ENCODE peak calls at places on chromosomes 4 and X, in eight cellular contexts. One of them, this sample, is unnamed. For H3K4me1, the result is how much of the 10 kb centered on the place peaks cover.

GRCh38 chr4:157076578-157076947 is 613 bp downstream of the GLRB start:
- DNase-seq in CD4-positive, CD25-positive, alpha-beta regulatory T cell: no peak
- DNase-seq in esophagus squamous epithelium: no peak
- DNase-seq in cardiac muscle cell: no peak
- DNase-seq in psoas muscle: no peak
- DNase-seq in mammary epithelial cell: no peak
- DNase-seq in endodermal cell: peak
- DNase-seq in fibroblast of lung: no peak
- DNase-seq in this sample: no peak

GRCh38 chr4:124431663-124432192 is 280.8 kb downstream of the ANKRD50 start:
- DNase-seq in esophagus squamous epithelium: no peak
- DNase-seq in endodermal cell: no peak
- DNase-seq in cardiac muscle cell: no peak
- DNase-seq in mammary epithelial cell: no peak
- DNase-seq in CD4-positive, CD25-positive, alpha-beta regulatory T cell: no peak
- DNase-seq in psoas muscle: no peak
- DNase-seq in fibroblast of lung: peak
- DNase-seq in this sample: no peak

GRCh38 chr4:143287571-143287923 is 49.1 kb upstream of the GAB1 start:
- DNase-seq in CD4-positive, CD25-positive, alpha-beta regulatory T cell: no peak
- DNase-seq in psoas muscle: no peak
- DNase-seq in fibroblast of lung: no peak
- DNase-seq in cardiac muscle cell: no peak
- DNase-seq in endodermal cell: peak
- DNase-seq in esophagus squamous epithelium: no peak
- DNase-seq in mammary epithelial cell: no peak
- DNase-seq in this sample: no peak

GRCh38 chr4:141899541-141899940 is 263.2 kb downstream of the IL15 start:
- DNase-seq in psoas muscle: no peak
- DNase-seq in esophagus squamous epithelium: no peak
- DNase-seq in mammary epithelial cell: no peak
- DNase-seq in endodermal cell: no peak
- DNase-seq in CD4-positive, CD25-positive, alpha-beta regulatory T cell: no peak
- DNase-seq in cardiac muscle cell: peak
- DNase-seq in fibroblast of lung: no peak
- DNase-seq in this sample: no peak

GRCh38 chrX:19628006-19628575 is 112.8 kb upstream of the MAP3K15 start:
- DNase-seq in psoas muscle: no peak
- DNase-seq in mammary epithelial cell: no peak
- DNase-seq in cardiac muscle cell: no peak
- DNase-seq in fibroblast of lung: peak
- DNase-seq in esophagus squamous epithelium: no peak
- DNase-seq in endodermal cell: no peak
- DNase-seq in CD4-positive, CD25-positive, alpha-beta regulatory T cell: no peak
- DNase-seq in this sample: no peak

GRCh38 chrX:149079805-149080406 is 425.2 kb downstream of the IDS start:
- DNase-seq in mammary epithelial cell: peak
- DNase-seq in endodermal cell: no peak
- DNase-seq in CD4-positive, CD25-positive, alpha-beta regulatory T cell: no peak
- DNase-seq in cardiac muscle cell: no peak
- DNase-seq in esophagus squamous epithelium: no peak
- DNase-seq in fibroblast of lung: no peak
- DNase-seq in psoas muscle: no peak
- DNase-seq in this sample: no peak

GRCh38 chr4:109559625-109559982 is 442 bp upstream of the MCUB start:
- DNase-seq in cardiac muscle cell: peak
- DNase-seq in esophagus squamous epithelium: no peak
- DNase-seq in mammary epithelial cell: no peak
- DNase-seq in fibroblast of lung: no peak
- DNase-seq in psoas muscle: peak
- DNase-seq in endodermal cell: peak
- DNase-seq in CD4-positive, CD25-positive, alpha-beta regulatory T cell: no peak
- DNase-seq in this sample: no peak

GRCh38 chr4:184907810-184908209 is 82.0 kb upstream of the ACSL1 start:
- DNase-seq in endodermal cell: no peak
- DNase-seq in esophagus squamous epithelium: no peak
- DNase-seq in cardiac muscle cell: no peak
- DNase-seq in psoas muscle: no peak
- DNase-seq in fibroblast of lung: no peak
- DNase-seq in CD4-positive, CD25-positive, alpha-beta regulatory T cell: no peak
- DNase-seq in mammary epithelial cell: peak
- DNase-seq in this sample: no peak

GRCh38 chr4:74428278-74428677 is 16.7 kb upstream of the AREG start:
- DNase-seq in fibroblast of lung: no peak
- DNase-seq in psoas muscle: no peak
- DNase-seq in cardiac muscle cell: peak
- DNase-seq in endodermal cell: no peak
- DNase-seq in mammary epithelial cell: peak
- DNase-seq in CD4-positive, CD25-positive, alpha-beta regulatory T cell: no peak
- DNase-seq in esophagus squamous epithelium: no peak
- DNase-seq in this sample: no peak

GRCh38 chr4:40427138-40427537 is 92.0 kb downstream of the CHRNA9 start:
- DNase-seq in cardiac muscle cell: no peak
- DNase-seq in esophagus squamous epithelium: no peak
- DNase-seq in endodermal cell: no peak
- DNase-seq in fibroblast of lung: no peak
- DNase-seq in psoas muscle: no peak
- DNase-seq in CD4-positive, CD25-positive, alpha-beta regulatory T cell: no peak
- DNase-seq in mammary epithelial cell: no peak
- DNase-seq in this sample: no peak

GRCh38 chr4:123300625-123301024 is 96.0 kb upstream of the SPRY1 start:
- DNase-seq in mammary epithelial cell: no peak
- DNase-seq in cardiac muscle cell: no peak
- DNase-seq in esophagus squamous epithelium: no peak
- DNase-seq in endodermal cell: no peak
- DNase-seq in fibroblast of lung: no peak
- DNase-seq in CD4-positive, CD25-positive, alpha-beta regulatory T cell: no peak
- DNase-seq in psoas muscle: no peak
- DNase-seq in this sample: no peak
- H3K4me1 ChIP-seq in mammary epithelial cell: under half
- H3K4me1 ChIP-seq in cardiac muscle cell: under half
- H3K4me1 ChIP-seq in esophagus squamous epithelium: under half
- H3K4me1 ChIP-seq in endodermal cell: under half
- H3K4me1 ChIP-seq in fibroblast of lung: under half
- H3K4me1 ChIP-seq in CD4-positive, CD25-positive, alpha-beta regulatory T cell: under half
- H3K4me1 ChIP-seq in psoas muscle: under half
- H3K4me1 ChIP-seq in this sample: under half

GRCh38 chr4:118353452-118353851 is 649 bp upstream of the PRSS12 start:
- DNase-seq in psoas muscle: no peak
- DNase-seq in mammary epithelial cell: no peak
- DNase-seq in cardiac muscle cell: no peak
- DNase-seq in fibroblast of lung: no peak
- DNase-seq in esophagus squamous epithelium: no peak
- DNase-seq in CD4-positive, CD25-positive, alpha-beta regulatory T cell: no peak
- DNase-seq in endodermal cell: peak
- DNase-seq in this sample: no peak
- H3K4me3 ChIP-seq in psoas muscle: peak
- H3K4me3 ChIP-seq in mammary epithelial cell: peak
- H3K4me3 ChIP-seq in cardiac muscle cell: no peak
- H3K4me3 ChIP-seq in fibroblast of lung: peak
- H3K4me3 ChIP-seq in esophagus squamous epithelium: peak
- H3K4me3 ChIP-seq in CD4-positive, CD25-positive, alpha-beta regulatory T cell: no peak
- H3K4me3 ChIP-seq in endodermal cell: peak
- H3K4me3 ChIP-seq in this sample: no peak

DNA sequence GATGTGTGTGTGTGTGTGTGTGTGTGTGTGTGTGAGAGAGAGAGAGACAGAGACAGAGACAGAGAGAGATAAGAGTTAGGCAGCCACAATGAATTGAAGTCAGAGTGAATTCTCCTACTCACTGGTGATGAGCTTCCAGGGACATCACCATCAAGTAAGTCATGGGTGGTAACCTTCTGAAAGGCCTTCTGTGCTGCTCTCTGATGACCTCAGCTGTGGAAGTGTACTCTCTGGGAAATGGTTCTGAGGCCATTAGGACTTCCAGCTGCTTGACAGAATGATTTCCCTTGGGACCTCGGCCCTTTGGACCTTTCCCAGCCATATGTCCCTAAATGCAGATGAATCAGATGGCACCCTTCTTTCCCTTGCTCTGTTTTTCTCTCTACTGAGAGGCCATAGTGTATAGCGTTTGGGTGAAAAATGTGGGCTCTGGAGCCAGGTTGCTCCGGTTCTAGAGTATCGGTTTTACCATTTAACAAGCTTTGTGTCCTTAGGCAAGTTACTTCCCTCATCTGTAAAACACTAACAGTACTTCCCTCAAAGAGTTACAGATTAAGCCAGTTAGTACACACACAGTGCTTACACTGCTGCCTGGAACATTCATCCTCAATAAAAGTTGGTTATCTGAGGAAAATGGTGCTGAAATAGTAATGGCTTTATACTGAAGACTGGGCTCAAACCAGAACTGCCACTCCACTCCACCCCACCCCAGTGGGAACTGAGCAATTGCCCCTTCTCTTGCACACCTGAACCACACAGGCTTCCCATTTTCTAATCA is 7.6 kb downstream of the SEPTIN11 start:
- DNase-seq in cardiac muscle cell: no peak
- DNase-seq in esophagus squamous epithelium: no peak
- DNase-seq in fibroblast of lung: no peak
- DNase-seq in psoas muscle: no peak
- DNase-seq in endodermal cell: no peak
- DNase-seq in CD4-positive, CD25-positive, alpha-beta regulatory T cell: no peak
- DNase-seq in mammary epithelial cell: no peak
- DNase-seq in this sample: no peak
- H3K27ac ChIP-seq in cardiac muscle cell: no peak
- H3K27ac ChIP-seq in esophagus squamous epithelium: no peak
- H3K27ac ChIP-seq in fibroblast of lung: peak
- H3K27ac ChIP-seq in psoas muscle: no peak
- H3K27ac ChIP-seq in endodermal cell: no peak
- H3K27ac ChIP-seq in CD4-positive, CD25-positive, alpha-beta regulatory T cell: no peak
- H3K27ac ChIP-seq in mammary epithelial cell: no peak
- H3K27ac ChIP-seq in this sample: no peak

GRCh38 chr4:77742054-77742453 is 77.1 kb downstream of the CNOT6L start:
- DNase-seq in psoas muscle: no peak
- DNase-seq in mammary epithelial cell: peak
- DNase-seq in cardiac muscle cell: peak
- DNase-seq in endodermal cell: no peak
- DNase-seq in fibroblast of lung: no peak
- DNase-seq in esophagus squamous epithelium: no peak
- DNase-seq in CD4-positive, CD25-positive, alpha-beta regulatory T cell: no peak
- DNase-seq in this sample: no peak
- H3K4me1 ChIP-seq in psoas muscle: under half
- H3K4me1 ChIP-seq in mammary epithelial cell: under half
- H3K4me1 ChIP-seq in cardiac muscle cell: under half
- H3K4me1 ChIP-seq in endodermal cell: under half
- H3K4me1 ChIP-seq in fibroblast of lung: under half
- H3K4me1 ChIP-seq in esophagus squamous epithelium: under half
- H3K4me1 ChIP-seq in CD4-positive, CD25-positive, alpha-beta regulatory T cell: under half
- H3K4me1 ChIP-seq in this sample: under half

DNA sequence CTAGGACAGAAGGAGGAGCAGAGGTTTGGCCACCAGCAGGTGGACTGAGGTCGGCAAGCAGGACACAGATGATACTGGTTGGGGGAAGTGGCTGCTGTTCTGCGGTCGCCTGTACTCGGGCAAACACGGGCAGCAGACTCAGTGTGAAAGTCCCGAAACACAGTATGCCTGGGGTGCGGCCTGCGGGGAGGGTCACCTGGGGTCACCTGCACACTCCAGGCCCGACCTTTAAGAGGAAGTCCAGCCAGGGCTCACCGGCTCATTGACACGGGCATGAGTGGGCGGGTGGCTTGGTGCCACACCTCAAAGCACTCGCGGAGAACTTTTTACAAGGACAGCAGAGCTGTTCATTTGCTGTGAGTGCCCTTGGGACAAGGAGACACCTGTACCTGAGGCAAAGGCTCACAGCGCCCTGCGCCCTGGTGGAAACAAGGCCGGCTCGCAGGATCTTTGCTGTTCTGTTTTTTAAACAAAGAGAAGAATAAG is 71.5 kb upstream of the MXD4 start:
- DNase-seq in mammary epithelial cell: no peak
- DNase-seq in cardiac muscle cell: no peak
- DNase-seq in esophagus squamous epithelium: no peak
- DNase-seq in CD4-positive, CD25-positive, alpha-beta regulatory T cell: no peak
- DNase-seq in fibroblast of lung: peak
- DNase-seq in endodermal cell: peak
- DNase-seq in psoas muscle: no peak
- DNase-seq in this sample: no peak
- H3K4me3 ChIP-seq in mammary epithelial cell: no peak
- H3K4me3 ChIP-seq in cardiac muscle cell: no peak
- H3K4me3 ChIP-seq in esophagus squamous epithelium: no peak
- H3K4me3 ChIP-seq in CD4-positive, CD25-positive, alpha-beta regulatory T cell: no peak
- H3K4me3 ChIP-seq in fibroblast of lung: no peak
- H3K4me3 ChIP-seq in endodermal cell: no peak
- H3K4me3 ChIP-seq in psoas muscle: no peak
- H3K4me3 ChIP-seq in this sample: no peak

DNA sequence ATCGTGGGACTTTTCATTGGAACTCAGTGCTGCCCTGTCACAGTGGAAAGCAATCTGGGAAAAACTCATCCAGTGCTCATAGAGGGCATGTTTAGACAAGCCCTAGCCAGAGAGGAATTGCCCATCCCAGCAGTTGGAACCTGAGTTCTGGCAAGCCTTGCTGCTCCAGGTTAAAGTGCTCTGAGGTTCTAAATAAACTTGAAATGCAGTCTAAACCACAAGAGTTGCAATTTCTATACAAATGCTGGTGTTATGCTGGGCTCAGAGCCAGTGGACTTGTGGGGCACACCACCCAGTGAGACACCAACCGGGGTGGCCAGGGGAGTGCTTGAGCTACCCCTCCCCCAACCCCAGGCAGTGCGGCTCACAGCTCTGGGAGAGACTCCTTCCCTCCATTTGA is 142.8 kb upstream of the PPP1R2C start:
- DNase-seq in psoas muscle: no peak
- DNase-seq in mammary epithelial cell: peak
- DNase-seq in CD4-positive, CD25-positive, alpha-beta regulatory T cell: no peak
- DNase-seq in endodermal cell: no peak
- DNase-seq in cardiac muscle cell: no peak
- DNase-seq in esophagus squamous epithelium: no peak
- DNase-seq in fibroblast of lung: no peak
- DNase-seq in this sample: no peak
- H3K27ac ChIP-seq in psoas muscle: no peak
- H3K27ac ChIP-seq in mammary epithelial cell: no peak
- H3K27ac ChIP-seq in CD4-positive, CD25-positive, alpha-beta regulatory T cell: no peak
- H3K27ac ChIP-seq in endodermal cell: no peak
- H3K27ac ChIP-seq in cardiac muscle cell: no peak
- H3K27ac ChIP-seq in esophagus squamous epithelium: no peak
- H3K27ac ChIP-seq in fibroblast of lung: no peak
- H3K27ac ChIP-seq in this sample: no peak

GRCh38 chr4:176782191-176782590 is 10.5 kb downstream of the VEGFC start:
- DNase-seq in endodermal cell: no peak
- DNase-seq in esophagus squamous epithelium: no peak
- DNase-seq in psoas muscle: no peak
- DNase-seq in CD4-positive, CD25-positive, alpha-beta regulatory T cell: no peak
- DNase-seq in fibroblast of lung: no peak
- DNase-seq in mammary epithelial cell: no peak
- DNase-seq in cardiac muscle cell: no peak
- DNase-seq in this sample: no peak
- H3K4me1 ChIP-seq in endodermal cell: under half
- H3K4me1 ChIP-seq in esophagus squamous epithelium: under half
- H3K4me1 ChIP-seq in psoas muscle: under half
- H3K4me1 ChIP-seq in CD4-positive, CD25-positive, alpha-beta regulatory T cell: under half
- H3K4me1 ChIP-seq in fibroblast of lung: under half
- H3K4me1 ChIP-seq in mammary epithelial cell: under half
- H3K4me1 ChIP-seq in cardiac muscle cell: under half
- H3K4me1 ChIP-seq in this sample: under half